ENCODE peak calls at places on chromosomes 13 and 19, in ten cellular contexts. A is GM12891, X is stomach, E is K562, O is breast epithelium, H is Panc1, G is upper lobe of left lung, N is GM12892, F is HL-60, R is prostate gland. M is an unnamed sample.

GRCh38 chr13:44117351-44117750 is 237.6 kb downstream of the LACC1 start:
- DNase-seq in X (no peak), F (no peak), R (no peak), E (no peak), G (no peak), A (no peak), H (no peak), O (no peak), N (no peak), M (no peak)

GRCh38 chr13:43268632-43269031 is 245.2 kb downstream of the DNAJC15 start:
- DNase-seq in H (no peak), A (no peak), G (no peak), N (no peak), F (no peak), X (no peak), O (no peak), R (no peak), E (no peak), M (no peak)

GRCh38 chr13:49731766-49732165 is 40.5 kb upstream of the EBPL start:
- DNase-seq in N (no peak), O (no peak), R (no peak), E (no peak), H (no peak), G (no peak), F (no peak), A (no peak), X (no peak), M (no peak)

GRCh38 chr19:30402790-30403189 is 30.6 kb downstream of the ZNF536 start:
- DNase-seq in O (no peak), N (no peak), A (no peak), F (no peak), G (no peak), X (no peak), H (no peak), E (no peak), R (no peak), M (no peak)

GRCh38 chr13:102678339-102679122 is 16.3 kb downstream of the METTL21C start:
- DNase-seq in R (no peak), A (no peak), H (no peak), O (no peak), N (no peak), E (no peak), X (no peak), F (no peak), G (no peak), M (no peak)

GRCh38 chr13:20616059-20616797 is 49.3 kb downstream of the IFT88 start:
- DNase-seq in N (no peak), G (no peak), E (no peak), R (no peak), X (no peak), H (peak; percentile 62), A (no peak), O (no peak), F (no peak), M (no peak)

GRCh38 chr19:48064509-48064908 is 20.6 kb upstream of the CABP5 start:
- DNase-seq in G (no peak), N (no peak), X (no peak), R (no peak), O (no peak), A (no peak), H (no peak), F (no peak), E (no peak), M (no peak)

GRCh38 chr13:109642358-109642757 is 144.0 kb downstream of the IRS2 start:
- DNase-seq in R (no peak), N (no peak), F (no peak), E (no peak), O (no peak), H (no peak), X (no peak), G (no peak), A (no peak), M (no peak)

GRCh38 chr19:33306191-33306590 is 3.9 kb upstream of the CEBPA start:
- DNase-seq in R (no peak), G (no peak), X (no peak), H (no peak), O (peak; percentile 9), E (no peak), F (no peak), N (no peak), A (no peak), M (no peak)

GRCh38 chr19:33303791-33304759 is 1.7 kb upstream of the CEBPA start:
- DNase-seq in X (peak; percentile 56), R (peak; percentile 41), G (peak; percentile 89), H (no peak), A (no peak), E (no peak), N (no peak), O (peak; percentile 55), F (no peak), M (peak; percentile 74)

GRCh38 chr19:33306853-33307792 is 4.8 kb upstream of the CEBPA start:
- DNase-seq in X (peak; percentile 81), G (no peak), O (peak; percentile 60), H (no peak), R (peak; percentile 90), E (no peak), F (no peak), N (no peak), A (no peak), M (no peak)

GRCh38 chr19:33302974-33303790 is 848 bp upstream of the CEBPA start:
- DNase-seq in A (no peak), E (no peak), X (peak; percentile 62), N (no peak), R (peak; percentile 53), O (peak; percentile 64), F (peak; percentile 55), G (peak; percentile 93), H (no peak), M (peak; percentile 81)

DNA sequence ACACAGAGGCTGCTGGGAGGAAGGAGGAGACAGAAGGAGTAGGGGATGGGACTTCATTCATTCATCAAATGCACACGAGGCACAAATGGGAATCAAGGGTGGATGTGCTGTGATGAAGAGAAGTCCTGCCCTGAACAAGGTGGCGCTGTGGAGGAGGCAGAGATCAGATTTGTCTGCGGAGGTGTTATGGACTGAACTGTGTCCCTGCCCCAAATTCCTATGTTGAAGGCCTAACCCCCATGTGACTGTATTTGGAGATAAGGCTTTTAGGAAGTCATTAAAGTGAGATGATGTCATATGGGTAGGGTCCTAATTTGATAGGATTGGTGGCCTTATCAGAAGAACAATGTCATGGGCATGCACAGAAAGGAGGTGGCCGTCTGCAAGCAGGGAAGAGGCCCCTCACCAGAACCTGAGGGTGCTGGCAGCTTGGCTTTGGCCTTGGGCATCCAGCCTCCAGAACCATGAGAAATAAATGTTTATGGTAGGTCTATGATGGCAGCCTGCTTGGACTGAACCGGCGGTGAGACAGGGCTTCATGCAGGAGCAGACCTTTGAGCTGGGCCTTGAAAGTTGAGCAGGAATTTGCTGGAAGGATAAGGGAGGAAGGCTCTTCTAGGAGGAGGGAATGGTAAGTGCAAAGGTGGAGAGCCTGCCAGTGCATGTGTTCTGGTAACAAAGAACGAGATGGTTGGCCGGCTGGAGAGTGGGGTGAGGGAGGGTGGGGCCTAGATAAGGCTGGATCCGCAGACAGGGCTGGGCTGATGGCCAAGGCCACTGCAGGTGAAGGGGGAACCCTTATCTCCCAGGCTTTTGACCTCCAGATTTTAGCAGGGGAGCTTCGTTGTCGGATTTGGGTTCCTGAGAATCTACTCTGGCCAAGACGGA is 2.7 kb upstream of the CEBPA start:
- DNase-seq in H (no peak), E (peak; percentile 56), G (no peak), O (peak; percentile 34), F (peak; percentile 59), R (no peak), X (peak; percentile 77), N (no peak), A (no peak), M (peak; percentile 46)
- TF ChIP-seq POLR2AphosphoS5 in H (no peak), E (no peak), G (no peak), O (no peak), F (peak; percentile 21), R (no peak), X (no peak), N (no peak), A (no peak), M (no peak)

GRCh38 chr13:24272452-24273161 is 36.8 kb upstream of the C1QTNF9 start:
- DNase-seq in N (no peak), H (no peak), O (no peak), E (no peak), R (no peak), X (no peak), G (no peak), F (no peak), A (no peak), M (no peak)

GRCh38 chr13:24269803-24270202 is 39.6 kb upstream of the C1QTNF9 start:
- DNase-seq in H (no peak), A (no peak), N (no peak), R (no peak), G (no peak), F (no peak), E (no peak), O (no peak), X (no peak), M (no peak)

GRCh38 chr13:24271231-24271610 is 38.2 kb upstream of the C1QTNF9 start:
- DNase-seq in A (no peak), X (no peak), E (no peak), F (no peak), R (no peak), H (no peak), N (no peak), G (no peak), O (no peak), M (no peak)

GRCh38 chr13:24270639-24271131 is 38.7 kb upstream of the C1QTNF9 start:
- DNase-seq in G (no peak), H (no peak), R (no peak), A (no peak), E (no peak), O (no peak), N (no peak), X (peak; percentile 61), F (peak; percentile 53), M (peak; percentile 79)

DNA sequence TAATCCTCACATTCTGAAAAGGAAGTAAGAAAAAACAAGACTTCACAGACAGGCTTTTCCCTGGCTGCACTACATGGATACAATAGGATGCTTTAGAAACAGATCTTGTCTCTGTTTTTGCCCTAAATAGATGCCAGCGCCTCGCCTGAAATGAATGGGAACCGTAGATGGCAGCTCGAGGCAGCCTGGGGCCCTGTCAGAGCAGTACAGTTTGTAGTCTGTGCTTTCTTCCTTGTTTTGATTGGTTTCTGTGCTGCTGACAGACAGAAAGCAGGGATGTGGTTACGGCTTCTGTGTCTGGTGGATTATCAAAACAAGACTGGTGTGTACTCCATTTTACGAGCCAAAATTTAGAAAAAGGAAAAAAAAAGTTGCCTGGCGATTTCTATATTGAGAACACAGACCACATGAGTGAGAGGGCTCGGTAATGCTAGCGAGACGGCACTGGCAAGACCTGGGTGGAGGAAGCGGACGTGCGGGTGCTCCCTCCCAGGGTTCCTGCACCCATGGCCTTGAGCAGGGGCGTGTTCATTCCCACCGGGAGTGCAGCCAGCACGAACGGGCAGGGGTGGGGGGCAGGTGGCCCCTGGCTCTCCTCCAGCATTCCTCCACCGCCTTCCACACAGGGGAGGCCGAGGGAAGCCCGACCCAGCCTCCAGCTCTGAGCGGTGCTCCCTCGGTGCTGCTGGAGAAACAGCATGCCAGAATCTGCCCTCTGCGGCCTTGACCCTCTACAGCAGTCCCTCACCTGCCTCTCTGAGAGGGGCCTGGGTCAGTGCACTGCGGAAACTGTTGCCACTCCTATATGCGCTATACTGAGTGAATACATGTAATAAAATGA is 37.5 kb upstream of the C1QTNF9 start:
- DNase-seq in N (peak; percentile 41), F (peak; percentile 34), E (no peak), R (no peak), X (peak; percentile 70), O (no peak), A (no peak), H (no peak), G (peak; percentile 85), M (peak; percentile 84)
- TF ChIP-seq POLR2AphosphoS5 in N (no peak), F (no peak), E (no peak), R (peak; percentile 11), X (no peak), O (no peak), A (peak; percentile 49), H (no peak), G (no peak), M (peak; percentile 72)

GRCh38 chr19:1121395-1121794 is 17.6 kb downstream of the GPX4 start:
- DNase-seq in G (peak; percentile 61), X (no peak), O (no peak), H (no peak), R (no peak), A (no peak), N (no peak), E (no peak), F (no peak), M (peak; percentile 58)
- TF ChIP-seq POLR2AphosphoS5 in G (peak; percentile 22), X (no peak), O (no peak), H (no peak), R (no peak), A (no peak), N (no peak), E (no peak), F (no peak), M (no peak)

GRCh38 chr19:5838437-5839311 is 828 bp downstream of the FUT6 start:
- DNase-seq in X (no peak), H (no peak), O (no peak), R (no peak), G (no peak), E (no peak), A (no peak), N (no peak), F (no peak), M (no peak)
- TF ChIP-seq POLR2AphosphoS5 in X (no peak), H (no peak), O (no peak), R (no peak), G (no peak), E (no peak), A (no peak), N (no peak), F (no peak), M (no peak)

M was measured in sigmoid colon.